ENCODE peak calls at places on chromosomes 6 and 20, in nine cellular contexts. C is A549, O is GM23338, D is SK-N-SH, E is K562, I is HepG2, T is HL-60, M is HCT116, U is GM12878. P is an unnamed sample.

GRCh38 chr6:46016063-46016608 is 476 bp upstream of the CLIC5 start:
- DNase-seq in E (no peak), C (no peak), M (no peak), I (no peak), O (no peak), U (no peak), T (no peak), D (peak; percentile 22), P (no peak)

GRCh38 chr6:42369568-42369967 is 82.2 kb downstream of the TRERF1 start:
- DNase-seq in D (no peak), C (peak; percentile 10), U (no peak), M (no peak), I (no peak), T (peak; percentile 70), O (peak; percentile 27), E (peak; percentile 64), P (no peak)

GRCh38 chr6:99592900-99593299 is 13.7 kb upstream of the PRDM13 start:
- DNase-seq in U (no peak), I (no peak), C (no peak), O (no peak), T (peak; percentile 84), D (no peak), E (no peak), M (no peak), P (no peak)

GRCh38 chr6:110116258-110116657 is 63.2 kb downstream of the WASF1 start:
- DNase-seq in M (no peak), U (no peak), D (no peak), I (no peak), E (no peak), C (no peak), O (peak; percentile 40), T (no peak), P (no peak)

GRCh38 chr20:64162239-64162621 is 2.0 kb upstream of the MYT1 start:
- DNase-seq in M (no peak), E (no peak), O (no peak), U (no peak), T (no peak), I (no peak), D (no peak), C (no peak), P (no peak)

GRCh38 chr6:163876391-163876790 is 461.9 kb downstream of the QKI start:
- DNase-seq in C (no peak), M (no peak), E (no peak), D (no peak), O (no peak), U (no peak), T (no peak), I (no peak), P (no peak)

GRCh38 chr6:152351742-152352141 is 285.4 kb downstream of the SYNE1 start:
- DNase-seq in U (no peak), M (no peak), D (no peak), E (no peak), O (no peak), I (no peak), C (no peak), T (no peak), P (no peak)

GRCh38 chr6:18034798-18035202 is 47.4 kb upstream of the KIF13A start:
- DNase-seq in I (peak; percentile 85), E (peak; percentile 37), M (peak; percentile 12), T (no peak), O (no peak), D (no peak), U (no peak), C (peak; percentile 42), P (no peak)

GRCh38 chr20:51894201-51894600 is 91.9 kb upstream of the SALL4 start:
- DNase-seq in I (no peak), U (no peak), E (no peak), M (no peak), C (no peak), D (no peak), O (no peak), T (no peak), P (no peak)

GRCh38 chr6:80543598-80544181 is 437.2 kb downstream of the BCKDHB start:
- DNase-seq in E (no peak), O (peak; percentile 28), T (no peak), D (no peak), M (no peak), U (no peak), I (no peak), C (no peak), P (no peak)

DNA sequence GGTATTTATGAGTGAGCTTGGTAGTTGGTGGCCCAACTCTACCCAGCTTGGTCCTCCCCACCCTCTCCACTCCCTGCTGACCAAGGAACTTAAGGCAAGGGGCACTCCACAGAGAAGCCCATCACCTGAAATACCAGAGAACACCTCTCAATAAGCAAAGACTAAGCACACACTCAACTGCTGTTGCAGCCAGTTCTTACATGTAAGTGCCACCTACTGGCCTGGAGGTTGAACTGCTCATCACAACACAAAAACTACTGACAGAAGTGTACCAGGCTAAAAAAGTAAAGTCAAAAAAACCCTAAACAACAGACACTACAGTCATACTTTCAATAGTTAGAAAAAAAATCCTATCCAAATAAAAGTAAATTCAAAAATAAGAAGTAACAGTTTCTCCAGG is 146.2 kb downstream of the FAM83B start:
- DNase-seq in E (no peak), T (no peak), U (no peak), I (peak; percentile 48), D (no peak), C (peak; percentile 4), M (no peak), O (peak; percentile 68), P (no peak)
- TF ChIP-seq CTCF in E (no peak), T (no peak), U (peak; percentile 65), I (peak; percentile 75), D (peak; percentile 59), C (no peak), M (peak; percentile 45), O (peak; percentile 85), P (peak; percentile 35)

GRCh38 chr6:137218917-137219663 is at the start of gene IFNGR1:
- DNase-seq in T (peak; percentile 96), C (peak; percentile 90), I (peak; percentile 98), D (peak; percentile 95), U (peak; percentile 81), O (peak; percentile 96), E (peak; percentile 97), M (peak; percentile 84), P (peak; percentile 50)

GRCh38 chr6:137224890-137225198 is 5.7 kb upstream of the IFNGR1 start:
- DNase-seq in I (no peak), T (peak; percentile 81), U (peak; percentile 70), E (no peak), C (no peak), M (no peak), O (no peak), D (no peak), P (no peak)

GRCh38 chr6:137219664-137220252 is 573 bp upstream of the IFNGR1 start:
- DNase-seq in U (no peak), D (no peak), E (no peak), O (no peak), C (no peak), I (no peak), M (no peak), T (no peak), P (no peak)

GRCh38 chr6:137223370-137224131 is 4.4 kb upstream of the IFNGR1 start:
- DNase-seq in C (peak; percentile 75), T (peak; percentile 83), E (no peak), M (no peak), I (peak; percentile 53), D (no peak), U (no peak), O (no peak), P (peak; percentile 7)

GRCh38 chr6:137222376-137222775 is 3.2 kb upstream of the IFNGR1 start:
- DNase-seq in E (no peak), O (no peak), I (no peak), T (no peak), U (no peak), D (no peak), M (no peak), C (no peak), P (no peak)
- H3K4me3 ChIP-seq in E (no peak overlapping the region), O (no peak overlapping the region), I (no peak overlapping the region), T (no peak overlapping the region), U (no peak overlapping the region), D (no peak overlapping the region), M (no peak overlapping the region), C (no peak overlapping the region), P (no peak overlapping the region)

GRCh38 chr6:22218410-22218809 is 78.4 kb downstream of the PRL start:
- DNase-seq in U (no peak), D (no peak), I (no peak), C (no peak), M (no peak), O (no peak), T (no peak), E (no peak), P (no peak)

GRCh38 chr6:22219916-22220315 is 76.9 kb downstream of the PRL start:
- DNase-seq in M (no peak), E (no peak), O (no peak), D (no peak), U (no peak), I (no peak), C (no peak), T (no peak), P (no peak)

GRCh38 chr6:22214314-22214713 is 82.5 kb downstream of the PRL start:
- DNase-seq in O (no peak), M (no peak), T (no peak), U (no peak), I (no peak), D (no peak), C (no peak), E (no peak), P (no peak)
- TF ChIP-seq REST in O (no peak), M (no peak), T (no peak), U (no peak), I (no peak), D (no peak), C (no peak), E (no peak), P (no peak)

DNA sequence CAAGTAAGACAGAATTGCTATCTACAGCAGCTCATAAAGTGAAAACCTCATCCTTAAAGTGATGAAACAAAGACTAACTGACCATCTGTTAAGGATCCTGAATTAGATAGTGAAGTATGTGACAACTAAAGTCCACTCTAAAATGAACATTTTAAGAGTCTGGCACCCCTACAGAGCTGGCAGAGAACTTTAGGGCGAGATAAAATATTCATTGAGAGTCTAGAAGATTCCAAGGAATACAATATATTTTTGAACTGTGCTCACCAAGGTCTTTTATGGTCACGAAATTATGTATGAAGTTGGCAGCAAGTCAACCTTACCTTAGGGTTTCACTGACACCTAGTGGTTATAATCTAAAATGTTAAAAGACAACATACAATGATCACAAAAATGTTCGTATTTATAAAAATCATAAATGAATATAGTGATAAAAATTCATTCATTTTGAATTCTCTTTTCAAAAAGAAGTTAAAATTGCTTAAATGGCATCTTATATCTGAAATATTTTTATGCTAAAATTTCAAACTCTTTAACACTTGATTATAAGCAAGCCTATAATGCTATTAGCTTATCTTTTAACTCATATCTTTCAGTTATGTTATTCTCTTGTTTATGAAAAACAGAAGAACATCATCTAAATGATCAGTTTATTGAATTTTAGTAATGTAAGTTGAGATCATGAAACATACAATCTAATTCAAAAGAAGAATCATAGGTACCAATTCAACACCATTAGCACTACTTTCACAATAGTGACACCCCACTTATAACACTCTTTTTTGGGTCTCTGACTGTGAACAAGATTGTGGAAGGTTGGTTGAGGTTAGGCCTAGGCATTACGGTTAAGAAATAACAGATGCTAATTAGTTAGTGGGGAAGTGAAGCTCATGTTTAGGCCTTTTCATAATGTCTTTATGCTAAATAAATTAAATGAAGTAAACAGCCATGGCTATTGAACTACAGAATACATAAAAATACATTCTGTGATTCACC is 27.5 kb downstream of the RSPH3 start:
- DNase-seq in I (peak; percentile 47), O (peak; percentile 72), E (peak; percentile 52), M (peak; percentile 55), D (peak; percentile 47), C (peak; percentile 58), U (peak; percentile 31), T (no peak), P (peak; percentile 35)
- TF ChIP-seq CTCF in I (peak; percentile 72), O (peak; percentile 76), E (peak; percentile 86), M (peak; percentile 31), D (peak; percentile 69), C (peak; percentile 66), U (peak; percentile 36), T (no peak), P (peak; percentile 43)